ENCODE peak calls at places on chromosomes 5 and 9, in four cellular contexts. X is right lobe of liver; E is activated CD4-positive, alpha-beta T cell treated with anti-CD3 and anti-CD28 coated beads, Interleukin-2, amount 50 U/mL, for 1 hour; P is NCI-H146. R is an unnamed sample.

GRCh38 chr5:56123531-56124243 is 109.4 kb downstream of the ANKRD55 start:
- DNase-seq in X (peak; percentile 66), P (peak; percentile 0), E (no peak), R (no peak)

GRCh38 chr5:170434953-170435605 is 45.9 kb upstream of the KCNMB1 start:
- DNase-seq in X (peak; percentile 72), P (no peak), E (peak; percentile 50), R (peak; percentile 77)

GRCh38 chr5:123297198-123297831 is 125.9 kb downstream of the CEP120 start:
- DNase-seq in P (no peak), X (no peak), E (no peak), R (no peak)

GRCh38 chr5:6000867-6001266 is 377.5 kb downstream of the MED10 start:
- DNase-seq in P (no peak), E (no peak), X (no peak), R (no peak)

GRCh38 chr5:122415481-122416120 is 103.6 kb downstream of the SNCAIP start:
- DNase-seq in X (peak; percentile 55), E (no peak), P (peak; percentile 51), R (no peak)

GRCh38 chr5:134534726-134535110 is 9.2 kb downstream of the JADE2 start:
- DNase-seq in E (no peak), X (no peak), P (peak; percentile 25), R (no peak)

GRCh38 chr5:99586878-99587277 is 658.1 kb upstream of the CHD1 start:
- DNase-seq in P (no peak), X (no peak), E (no peak), R (no peak)

GRCh38 chr9:121892706-121893105 is 200.4 kb downstream of the TTLL11 start:
- DNase-seq in E (no peak), P (no peak), X (no peak), R (no peak)

GRCh38 chr5:17665836-17666235 is 31.6 kb downstream of the TAF11L14 start:
- DNase-seq in P (no peak), E (no peak), X (no peak), R (no peak)

GRCh38 chr9:109794361-109795012 is 14.5 kb downstream of the PALM2AKAP2 start:
- DNase-seq in X (peak; percentile 69), E (no peak), P (no peak), R (no peak)

GRCh38 chr5:80987078-80987766 is 27.1 kb downstream of the RASGRF2 start:
- DNase-seq in P (no peak), E (no peak), X (no peak), R (no peak)

GRCh38 chr5:119166026-119166425 is 95.1 kb downstream of the DMXL1 start:
- DNase-seq in E (no peak), P (no peak), X (no peak), R (no peak)

GRCh38 chr5:124706041-124706440 is 40.4 kb downstream of the ZNF608 start:
- DNase-seq in E (no peak), P (no peak), X (no peak), R (no peak)

GRCh38 chr5:155529366-155529765 is 515.8 kb downstream of the KIF4B start:
- DNase-seq in P (peak; percentile 31), X (no peak), E (no peak), R (no peak)

GRCh38 chr5:78858401-78858800 is 126.7 kb downstream of the ARSB start:
- DNase-seq in P (no peak), E (no peak), X (no peak), R (no peak)

GRCh38 chr9:16434522-16434921 is 435.9 kb downstream of the BNC2 start:
- DNase-seq in E (no peak), P (no peak), X (no peak), R (no peak)